ENCODE peak calls at places on chromosomes 1 and 21, in ten cellular contexts. D is Caco-2, A is HFF-Myc, U is tibial nerve, E is activated B cell treated with CpG ODN at 0.5 μM for 24 hours, L is transverse colon, V is mesothelial cell of epicardium, Z is neural crest cell, S is colonic mucosa, W is GM13976. P is an unnamed sample.

GRCh38 chr21:31351438-31351837 is 7.4 kb upstream of the TIAM1 start:
- DNase-seq in U (no peak), S (no peak), W (no peak), E (no peak), Z (no peak), L (no peak), A (no peak), D (no peak), V (no peak), P (no peak)

GRCh38 chr1:51234721-51235425 is 1.2 kb upstream of the RNF11 start:
- DNase-seq in U (peak; percentile 56), L (peak; percentile 86), D (no peak), Z (no peak), E (peak; percentile 61), A (no peak), W (peak; percentile 64), V (peak; percentile 44), S (peak; percentile 73), P (no peak)

GRCh38 chr1:174428033-174428432 is 19.7 kb upstream of the GPR52 start:
- DNase-seq in W (no peak), V (no peak), A (no peak), D (no peak), Z (no peak), U (no peak), E (no peak), L (no peak), S (no peak), P (no peak)

GRCh38 chr1:112397051-112397471 is 1.0 kb downstream of the CTTNBP2NL start:
- DNase-seq in E (no peak), Z (no peak), U (no peak), V (no peak), L (peak; percentile 49), A (no peak), S (peak; percentile 64), D (no peak), W (no peak), P (no peak)

GRCh38 chr1:221316491-221317056 is 425.3 kb downstream of the DUSP10 start:
- DNase-seq in D (no peak), U (no peak), Z (no peak), V (no peak), W (no peak), A (no peak), E (no peak), S (no peak), L (no peak), P (no peak)

GRCh38 chr1:223714849-223715709 is 2.7 kb downstream of the CAPN2 start:
- DNase-seq in V (no peak), Z (no peak), D (peak; percentile 63), U (no peak), E (no peak), A (peak; percentile 87), L (peak; percentile 47), S (peak; percentile 57), W (no peak), P (no peak)

GRCh38 chr1:68375919-68376318 is 73.8 kb downstream of the RPE65 start:
- DNase-seq in D (no peak), L (no peak), S (no peak), U (no peak), V (no peak), A (no peak), W (no peak), Z (no peak), E (no peak), P (no peak)

GRCh38 chr1:32247452-32247851 is 430 bp downstream of the FAM167B start:
- DNase-seq in L (no peak), S (no peak), V (no peak), Z (no peak), A (no peak), U (no peak), E (no peak), W (no peak), D (no peak), P (no peak)

GRCh38 chr1:147785794-147786506 is 25.5 kb upstream of the GJA5 start:
- DNase-seq in E (no peak), S (no peak), V (no peak), W (no peak), Z (no peak), U (no peak), A (no peak), L (no peak), D (no peak), P (no peak)

GRCh38 chr1:164240081-164240480 is 318.9 kb upstream of the PBX1 start:
- DNase-seq in A (no peak), V (no peak), L (no peak), S (no peak), U (no peak), E (no peak), Z (no peak), W (no peak), D (peak; percentile 69), P (no peak)

GRCh38 chr1:174569240-174569639 is 121.5 kb downstream of the GPR52 start:
- DNase-seq in A (no peak), U (no peak), S (no peak), V (no peak), D (no peak), Z (no peak), W (no peak), L (no peak), E (no peak), P (no peak)

GRCh38 chr1:218304281-218305039 is 19.4 kb downstream of the RRP15 start:
- DNase-seq in L (no peak), U (no peak), W (no peak), A (no peak), E (no peak), V (no peak), S (no peak), D (no peak), Z (no peak), P (no peak)

GRCh38 chr1:121587777-121588176 is 403.0 kb downstream of the SRGAP2C start:
- DNase-seq in U (no peak), A (no peak), S (no peak), W (no peak), V (no peak), D (no peak), Z (no peak), E (no peak), L (no peak), P (no peak)

DNA sequence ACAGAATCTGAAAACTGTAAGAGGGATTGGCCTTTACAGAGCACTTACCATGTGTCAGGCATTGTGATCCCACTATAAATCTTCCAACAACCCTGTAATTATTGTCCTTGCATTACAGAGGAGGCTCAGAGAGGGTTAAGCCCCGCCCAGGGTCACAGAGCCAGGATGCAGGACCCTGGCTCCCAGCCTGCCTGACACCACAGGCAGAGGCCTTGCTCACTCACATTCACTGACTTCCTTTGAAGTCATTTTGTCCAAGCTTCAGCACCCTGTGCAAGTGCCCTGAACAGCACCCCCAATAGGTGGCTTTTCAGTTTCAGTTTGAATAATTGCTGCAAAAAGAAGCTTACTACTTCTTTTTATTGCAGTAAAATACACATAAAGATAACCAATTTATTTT is 256.8 kb upstream of the NFIA start:
- DNase-seq in U (no peak), S (peak; percentile 49), W (no peak), E (no peak), A (no peak), L (peak; percentile 14), Z (no peak), D (no peak), V (no peak), P (no peak)
- TF ChIP-seq CTCF in U (no peak), S (no peak), W (no peak), E (no peak), A (peak; percentile 25), L (no peak), Z (peak; percentile 50), D (no peak), V (peak; percentile 12), P (peak; percentile 52)

DNA sequence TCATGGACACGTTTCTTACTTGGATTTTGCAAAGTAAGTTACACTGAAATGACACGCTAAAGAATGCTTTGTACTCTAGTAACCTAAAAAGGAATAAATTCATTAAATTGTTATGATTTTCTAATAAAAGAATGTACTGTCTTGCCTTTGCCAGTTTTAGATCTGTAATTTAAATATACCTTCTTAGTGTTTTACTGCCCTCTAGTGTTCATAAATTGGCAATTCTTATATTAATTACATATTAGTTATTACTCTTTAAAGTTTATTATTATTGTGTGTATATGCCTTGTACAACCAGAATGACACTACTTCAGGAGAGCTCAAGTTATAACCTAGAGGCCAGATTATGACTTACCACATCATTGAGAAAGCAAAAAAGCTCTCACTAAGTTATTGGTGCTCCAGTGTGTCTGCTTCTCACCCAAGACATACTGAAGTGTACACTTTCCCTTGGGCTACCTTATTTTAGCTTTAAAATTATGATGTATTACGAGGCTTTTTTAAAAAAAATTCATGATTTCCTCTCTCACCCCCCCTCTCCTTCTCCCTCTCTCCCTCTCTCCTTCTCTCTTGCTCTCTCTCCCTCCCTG is 169.9 kb downstream of the HS2ST1 start:
- DNase-seq in A (no peak), Z (no peak), V (no peak), E (no peak), U (no peak), D (no peak), W (peak; percentile 14), L (no peak), S (no peak), P (no peak)
- TF ChIP-seq CTCF in A (peak; percentile 15), Z (peak; percentile 79), V (peak; percentile 69), E (peak; percentile 42), U (peak; percentile 54), D (peak; percentile 29), W (peak; percentile 23), L (peak; percentile 70), S (peak; percentile 55), P (peak; percentile 81)

DNA sequence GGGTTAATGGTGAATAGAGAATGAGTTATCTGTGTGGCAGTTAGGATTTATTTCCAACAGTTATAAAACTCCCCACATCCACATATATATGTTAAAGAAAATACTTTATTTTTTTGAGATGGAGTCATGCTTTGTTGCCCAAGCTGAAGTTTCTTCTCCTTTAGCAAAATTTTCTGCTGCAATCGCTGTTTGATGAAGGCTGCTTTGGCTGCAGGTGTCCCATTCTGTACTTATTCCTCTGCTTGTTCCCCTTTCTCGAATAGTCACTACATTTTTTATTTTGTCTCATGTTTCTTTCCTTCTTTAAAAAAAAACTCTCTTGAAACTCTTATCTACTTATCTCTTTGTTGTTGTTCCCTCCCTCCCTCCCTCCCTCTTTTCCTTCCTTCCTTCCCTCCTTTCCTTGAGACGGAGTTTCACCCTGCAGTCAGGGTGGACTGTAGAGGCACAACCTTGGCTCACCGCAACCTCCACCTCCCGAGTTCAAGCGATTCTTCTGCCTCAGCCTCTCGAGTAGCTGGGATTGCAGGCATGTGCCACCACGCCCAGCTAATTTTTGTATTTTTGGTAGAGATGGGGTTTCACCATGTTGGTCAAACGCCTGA is 10.6 kb downstream of the OR2W3 start:
- DNase-seq in E (no peak), Z (no peak), D (no peak), W (no peak), A (no peak), U (no peak), S (no peak), V (no peak), L (no peak), P (no peak)
- TF ChIP-seq CTCF in E (no peak), Z (no peak), D (no peak), W (no peak), A (no peak), U (no peak), S (no peak), V (no peak), L (no peak), P (no peak)

DNA sequence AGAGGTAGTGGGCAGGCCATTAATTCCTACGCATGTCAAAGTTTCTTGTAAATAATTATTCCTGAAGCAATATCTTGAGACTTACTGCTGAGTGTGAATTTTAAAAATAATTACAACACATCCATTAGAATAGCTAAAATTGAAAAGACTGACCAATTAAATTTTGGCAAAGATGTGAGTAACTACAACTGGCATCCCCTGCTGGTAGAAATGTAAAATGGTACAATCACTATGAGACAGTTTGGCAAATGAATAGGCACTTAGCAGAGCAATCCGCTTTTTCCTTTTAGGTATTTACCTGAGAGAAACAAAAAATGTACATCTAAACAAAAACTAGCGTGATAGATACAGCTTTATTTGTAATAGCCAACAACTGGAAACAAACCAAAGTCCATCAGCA is 798.9 kb downstream of the BRINP3 start:
- DNase-seq in W (no peak), E (no peak), L (no peak), U (no peak), D (no peak), Z (no peak), V (no peak), A (no peak), S (no peak), P (no peak)
- TF ChIP-seq CTCF in W (no peak), E (no peak), L (no peak), U (no peak), D (peak; percentile 42), Z (peak; percentile 38), V (peak; percentile 39), A (no peak), S (no peak), P (peak; percentile 54)

P was measured in type B pancreatic cell.